ENCODE peak calls at places on chromosomes 5 and 9, in nine cellular contexts. Y is heart left ventricle, D is HFF-Myc, I is choroid plexus epithelial cell, B is IMR-90, Q is body of pancreas, A is lower lobe of right lung, G is BE2C, H is cardiac muscle cell. M is an unnamed sample.

GRCh38 chr5:68834486-68834885 is 259.3 kb upstream of the SLC30A5 start:
- DNase-seq in G (no peak), A (no peak), Q (no peak), Y (no peak), H (peak), D (no peak), B (no peak), I (no peak), M (no peak)

GRCh38 chr5:139852696-139853095 is 57.1 kb downstream of the PSD2 start:
- DNase-seq in G (no peak), B (no peak), D (no peak), A (no peak), H (no peak), Q (peak), Y (no peak), I (no peak), M (no peak)

GRCh38 chr5:140084466-140084865 is 29.4 kb upstream of the PURA start:
- DNase-seq in B (no peak), H (no peak), A (peak), Y (peak), G (no peak), I (no peak), D (no peak), Q (peak), M (no peak)

GRCh38 chr5:36407396-36407795 is 105.7 kb upstream of the RANBP3L start:
- DNase-seq in B (no peak), A (no peak), I (no peak), G (no peak), H (no peak), Q (no peak), D (no peak), Y (no peak), M (no peak)

GRCh38 chr9:79201641-79202040 is 370.1 kb upstream of the TLE4 start:
- DNase-seq in Y (no peak), H (no peak), B (no peak), G (no peak), I (peak), Q (no peak), D (no peak), A (no peak), M (no peak)

GRCh38 chr9:115845648-115846312 is 307.8 kb upstream of the PAPPA start:
- DNase-seq in Q (no peak), A (no peak), G (no peak), Y (no peak), D (no peak), B (peak), I (peak), H (peak), M (no peak)

GRCh38 chr9:134350416-134350994 is 24.2 kb downstream of the RXRA start:
- DNase-seq in I (no peak), B (no peak), G (no peak), Y (no peak), Q (no peak), H (no peak), D (no peak), A (no peak), M (no peak)

GRCh38 chr9:19404278-19405075 is 4.3 kb upstream of the ACER2 start:
- DNase-seq in A (no peak), H (no peak), G (no peak), B (no peak), Y (no peak), D (no peak), Q (peak), I (no peak), M (no peak)

GRCh38 chr9:13228431-13228830 is 51.1 kb downstream of the MPDZ start:
- DNase-seq in D (no peak), I (peak), G (no peak), A (no peak), Y (no peak), B (peak), H (no peak), Q (no peak), M (no peak)

GRCh38 chr9:115740986-115741385 is 412.6 kb upstream of the PAPPA start:
- DNase-seq in Q (no peak), G (no peak), Y (no peak), I (no peak), D (no peak), B (no peak), H (no peak), A (no peak), M (no peak)

GRCh38 chr9:38149647-38150046 is 80.6 kb upstream of the SHB start:
- DNase-seq in Q (peak), D (no peak), A (no peak), H (no peak), G (no peak), Y (no peak), B (no peak), I (no peak), M (no peak)

GRCh38 chr9:135339378-135339973 is 140.1 kb upstream of the PPP1R26 start:
- DNase-seq in H (no peak), Y (no peak), G (peak), I (no peak), A (peak), D (no peak), B (no peak), Q (no peak), M (no peak)

GRCh38 chr5:39121315-39121714 is 47.1 kb upstream of the RICTOR start:
- DNase-seq in D (no peak), B (peak), G (no peak), Y (no peak), H (no peak), A (no peak), I (no peak), Q (no peak), M (no peak)

GRCh38 chr9:27629425-27629824 is 56.1 kb upstream of the C9orf72 start:
- DNase-seq in I (no peak), Q (no peak), B (no peak), A (no peak), H (no peak), D (no peak), G (no peak), Y (no peak), M (no peak)

GRCh38 chr9:14277202-14277601 is 36.7 kb downstream of the NFIB start:
- DNase-seq in Y (peak), I (peak), G (peak), D (no peak), A (no peak), B (peak), H (peak), Q (peak), M (no peak)

GRCh38 chr5:141623197-141623596 is 4.4 kb upstream of the DIAPH1 start:
- DNase-seq in D (no peak), G (no peak), B (no peak), A (no peak), Q (no peak), Y (no peak), I (peak), H (no peak), M (no peak)

GRCh38 chr9:137224850-137225694 is at the start of gene CYSRT1:
- DNase-seq in Q (no peak), G (no peak), I (no peak), B (no peak), Y (no peak), H (no peak), D (no peak), A (no peak), M (no peak)

GRCh38 chr9:4750021-4750673 is 9.1 kb upstream of the AK3 start:
- DNase-seq in I (peak), H (peak), Y (no peak), B (peak), A (no peak), Q (no peak), D (no peak), G (peak), M (no peak)

GRCh38 chr5:53934126-53934856 is 373.9 kb downstream of the NDUFS4 start:
- DNase-seq in H (peak), D (no peak), B (peak), G (no peak), I (peak), Y (no peak), Q (no peak), A (no peak), M (no peak)

GRCh38 chr5:135179308-135179980 is 145.4 kb upstream of the PITX1 start:
- DNase-seq in D (no peak), A (no peak), H (no peak), B (no peak), Y (no peak), I (no peak), G (no peak), Q (peak), M (no peak)

GRCh38 chr5:41291323-41291722 is 78.0 kb upstream of the C6 start:
- DNase-seq in Q (no peak), H (no peak), G (no peak), A (no peak), D (no peak), B (no peak), I (no peak), Y (no peak), M (no peak)

GRCh38 chr9:86720893-86721698 is 226.2 kb downstream of the GAS1 start:
- DNase-seq in I (no peak), H (peak), G (no peak), D (no peak), B (no peak), A (no peak), Y (no peak), Q (no peak), M (no peak)

GRCh38 chr9:130319300-130319699 is 53.7 kb downstream of the HMCN2 start:
- DNase-seq in B (no peak), D (no peak), A (no peak), Q (no peak), G (peak), H (no peak), I (no peak), Y (no peak), M (no peak)

GRCh38 chr5:31364881-31365636 is 166.8 kb downstream of the DROSHA start:
- DNase-seq in A (no peak), G (no peak), Q (no peak), D (no peak), B (peak), Y (no peak), H (peak), I (peak), M (peak)

GRCh38 chr9:132241840-132242620 is 80.2 kb downstream of the NTNG2 start:
- DNase-seq in Q (peak), I (peak), B (no peak), Y (no peak), A (peak), D (no peak), G (no peak), H (peak), M (no peak)

GRCh38 chr9:108478871-108479332 is 376.9 kb downstream of the ACTL7B start:
- DNase-seq in A (no peak), H (peak), D (peak), G (no peak), I (peak), Y (no peak), B (peak), Q (no peak), M (peak)

GRCh38 chr9:95754533-95755420 is 120.7 kb upstream of the ERCC6L2 start:
- DNase-seq in D (no peak), Y (no peak), Q (no peak), B (no peak), I (no peak), A (no peak), H (no peak), G (peak), M (no peak)

GRCh38 chr5:145936401-145937131 is at the start of gene SH3RF2:
- DNase-seq in I (peak), G (peak), B (peak), Y (peak), Q (peak), D (no peak), A (peak), H (peak), M (peak)

GRCh38 chr9:129459550-129460322 is 161.2 kb downstream of the C9orf50 start:
- DNase-seq in B (no peak), Y (no peak), G (no peak), Q (peak), H (no peak), A (no peak), I (no peak), D (no peak), M (no peak)

GRCh38 chr9:133750927-133751649 is 12.9 kb upstream of the SARDH start:
- DNase-seq in D (no peak), A (no peak), G (no peak), I (no peak), Q (peak), Y (no peak), B (no peak), H (no peak), M (no peak)

GRCh38 chr9:134344068-134344820 is 18.0 kb downstream of the RXRA start:
- DNase-seq in I (no peak), B (peak), G (no peak), H (peak), Y (peak), Q (no peak), D (no peak), A (peak), M (no peak)

GRCh38 chr9:109182940-109183798 is 16.1 kb upstream of the FRRS1L start:
- DNase-seq in Y (peak), H (peak), B (peak), I (peak), G (peak), A (no peak), D (no peak), Q (peak), M (no peak)

GRCh38 chr5:15003511-15003920 is 131.9 kb upstream of the ANKH start:
- DNase-seq in H (peak), Y (peak), I (peak), A (no peak), B (peak), D (peak), Q (peak), G (peak), M (no peak)

DNA sequence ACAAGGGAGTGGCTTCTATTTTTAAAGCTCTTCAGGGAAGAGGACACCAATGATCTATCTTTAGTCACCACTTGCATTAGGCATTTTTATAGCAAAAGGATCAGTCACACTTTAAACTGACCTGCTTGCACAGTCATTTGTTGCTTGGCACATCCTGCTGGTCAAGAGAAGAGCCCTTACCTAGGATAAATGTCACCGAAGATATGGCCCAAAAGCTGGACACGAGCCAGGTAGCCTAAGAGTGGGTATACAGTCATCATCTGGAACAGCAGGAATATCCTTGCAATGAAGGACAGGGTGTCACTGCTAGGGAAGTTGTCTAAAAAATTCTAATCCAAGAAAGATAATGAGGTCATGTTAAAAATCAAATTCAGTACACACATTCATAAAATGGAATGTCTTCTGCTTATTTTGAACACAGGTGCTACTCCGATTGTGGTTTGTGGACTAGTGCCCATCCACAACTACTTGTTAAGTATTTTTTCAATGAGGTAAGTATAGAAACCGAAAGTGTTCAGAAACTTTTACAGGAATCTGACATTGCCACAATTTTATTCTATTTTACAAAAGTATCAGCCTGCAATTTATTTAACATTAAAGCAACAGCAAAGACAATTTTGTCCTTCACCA is 78.4 kb downstream of the SLC38A9 start:
- DNase-seq in Y (peak), H (peak), I (peak), B (peak), D (no peak), Q (peak), A (no peak), G (no peak), M (no peak)
- H3K4me3 ChIP-seq in Y (no peak), H (no peak), I (no peak), B (no peak), D (no peak), Q (no peak), A (no peak), G (no peak), M (no peak)

GRCh38 chr5:126534543-126534942 is 60.5 kb downstream of the ALDH7A1 start:
- DNase-seq in A (no peak), I (no peak), H (no peak), D (no peak), Y (no peak), Q (no peak), B (no peak), G (no peak), M (no peak)

GRCh38 chr5:126538579-126538978 is 56.4 kb downstream of the ALDH7A1 start:
- DNase-seq in I (no peak), B (no peak), G (no peak), Y (no peak), H (no peak), A (no peak), Q (no peak), D (no peak), M (no peak)

GRCh38 chr5:126535856-126536545 is 59.0 kb downstream of the ALDH7A1 start:
- DNase-seq in A (no peak), B (no peak), I (no peak), D (no peak), H (no peak), Q (no peak), G (no peak), Y (no peak), M (no peak)

GRCh38 chr5:126540631-126541030 is 54.4 kb downstream of the ALDH7A1 start:
- DNase-seq in A (no peak), B (no peak), Q (no peak), H (no peak), Y (no peak), G (no peak), I (no peak), D (no peak), M (no peak)

GRCh38 chr5:126536874-126537273 is 58.1 kb downstream of the ALDH7A1 start:
- DNase-seq in H (no peak), D (no peak), A (no peak), G (no peak), B (no peak), Y (no peak), Q (no peak), I (peak), M (no peak)
- TF ChIP-seq CTCF in H (no peak), D (no peak), A (no peak), G (no peak), B (peak), Y (no peak), Q (no peak), I (peak), M (no peak)

DNA sequence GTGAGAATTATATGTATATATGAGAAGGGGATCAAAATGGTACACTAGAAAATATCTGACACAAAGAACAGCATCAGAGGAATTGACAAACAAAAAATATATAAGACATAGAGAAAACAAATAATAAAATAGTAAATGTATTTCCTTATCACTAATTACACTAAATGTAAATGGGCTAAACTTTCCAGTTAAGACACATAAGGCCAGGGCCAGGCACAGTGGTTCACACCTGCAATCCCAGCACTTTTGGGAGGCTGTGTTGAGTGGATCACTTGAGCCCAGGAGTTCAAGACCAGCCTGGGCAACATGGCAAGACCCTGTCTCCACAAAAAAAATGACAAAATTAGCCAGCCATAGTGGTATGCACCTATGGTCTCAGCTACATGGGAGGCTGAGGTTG is 8.5 kb downstream of the FBXL17 start:
- DNase-seq in I (no peak), G (no peak), B (no peak), Q (no peak), A (no peak), Y (no peak), H (no peak), D (no peak), M (no peak)
- H3K4me3 ChIP-seq in I (no peak), G (no peak), B (no peak), Q (no peak), A (no peak), Y (no peak), H (no peak), D (no peak), M (no peak)

GRCh38 chr9:92807031-92807756 is 42.6 kb upstream of the BICD2 start:
- DNase-seq in Y (no peak), A (no peak), Q (no peak), H (no peak), D (no peak), B (no peak), G (peak), I (no peak), M (no peak)

GRCh38 chr9:92804727-92805126 is 40.1 kb upstream of the BICD2 start:
- DNase-seq in B (no peak), G (no peak), I (no peak), H (no peak), Y (no peak), D (no peak), A (no peak), Q (no peak), M (no peak)

GRCh38 chr9:92807757-92808725 is 43.4 kb upstream of the BICD2 start:
- DNase-seq in Y (no peak), G (peak), D (no peak), I (no peak), A (no peak), H (no peak), B (no peak), Q (peak), M (no peak)

DNA sequence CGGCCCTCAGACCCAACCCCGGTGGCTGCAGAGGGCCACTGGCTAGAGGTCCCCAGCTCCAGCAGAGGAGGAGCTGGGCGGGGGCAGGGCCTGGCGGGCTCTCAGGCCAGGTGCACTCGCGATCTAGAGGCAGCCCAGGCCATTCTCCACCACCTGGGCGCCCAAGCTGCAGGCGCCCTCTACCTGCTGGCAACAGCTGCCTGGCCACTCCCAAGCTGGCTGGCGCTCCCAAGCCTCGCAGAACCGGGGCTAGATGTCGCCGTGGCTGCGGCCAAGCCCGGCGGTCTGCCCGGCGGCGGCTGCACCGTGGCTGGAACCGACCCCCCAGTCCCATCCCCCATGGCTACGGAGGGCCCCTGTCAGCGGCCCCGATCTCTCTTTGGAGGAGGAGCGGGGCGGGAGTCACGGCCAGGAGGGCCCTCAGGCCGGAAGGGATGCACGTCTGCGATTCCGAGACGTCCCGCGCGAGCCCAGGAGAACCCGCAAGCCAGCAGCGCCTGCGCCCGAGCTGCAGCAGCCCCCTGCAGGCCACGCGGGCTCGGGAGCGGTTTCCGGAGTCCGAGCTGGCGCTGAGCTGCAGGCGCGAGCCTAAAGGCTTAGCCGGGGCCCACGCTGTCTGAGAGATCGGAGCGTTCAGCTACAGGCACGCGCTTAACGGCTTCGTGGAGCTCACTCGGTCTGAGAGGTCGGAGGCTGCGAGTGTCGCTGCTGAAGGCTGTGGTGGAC is 44.3 kb upstream of the BICD2 start:
- DNase-seq in D (no peak), G (peak), I (peak), B (peak), H (peak), Q (peak), Y (peak), A (peak), M (no peak)
- TF ChIP-seq CTCF in D (peak), G (peak), I (peak), B (peak), H (peak), Q (no peak), Y (no peak), A (no peak), M (peak)

GRCh38 chr5:121969660-121970295 is 8.0 kb downstream of the SRFBP1 start:
- DNase-seq in Q (no peak), H (peak), G (no peak), I (peak), D (no peak), A (no peak), B (peak), Y (no peak), M (no peak)
- H3K4me3 ChIP-seq in Q (no peak), H (no peak), G (no peak), I (no peak), D (no peak), A (no peak), B (no peak), Y (no peak), M (no peak)

GRCh38 chr5:177384134-177384533 is at the start of gene SLC34A1:
- DNase-seq in D (no peak), Q (no peak), I (no peak), B (no peak), A (no peak), Y (no peak), H (no peak), G (no peak), M (no peak)

GRCh38 chr5:177383181-177383580 is 1.1 kb upstream of the SLC34A1 start:
- DNase-seq in A (no peak), H (no peak), I (no peak), Y (no peak), D (no peak), G (no peak), Q (no peak), B (no peak), M (no peak)

GRCh38 chr5:177385720-177386119 is 1.5 kb downstream of the SLC34A1 start:
- DNase-seq in D (no peak), B (no peak), I (no peak), G (no peak), Q (no peak), Y (no peak), A (no peak), H (no peak), M (no peak)

GRCh38 chr5:177380805-177381126 is 3.5 kb upstream of the SLC34A1 start:
- DNase-seq in B (no peak), I (no peak), Y (no peak), G (no peak), D (no peak), Q (no peak), A (no peak), H (no peak), M (no peak)

GRCh38 chr5:177382423-177383029 is 1.7 kb upstream of the SLC34A1 start:
- DNase-seq in H (peak), B (peak), D (no peak), G (peak), A (no peak), Q (peak), Y (no peak), I (peak), M (no peak)
- TF ChIP-seq CTCF in H (peak), B (peak), D (peak), G (peak), A (no peak), Q (peak), Y (no peak), I (peak), M (peak)

M was measured in AG04449.